ENCODE peak calls at places on chromosome 1, in four cellular contexts. D is fibroblast of lung, Y is mammary epithelial cell, I is GM23248. S is an unnamed sample.

GRCh38 chr1:23122023-23122738 is 46.5 kb downstream of the LUZP1 start:
- DNase-seq in Y (no peak), D (peak), I (peak), S (no peak)

GRCh38 chr1:228781161-228781771 is 46.0 kb downstream of the RHOU start:
- DNase-seq in Y (no peak), D (no peak), I (peak), S (no peak)

GRCh38 chr1:156212130-156212529 is 677 bp upstream of the PMF1 start:
- DNase-seq in D (no peak), Y (no peak), I (no peak), S (no peak)

GRCh38 chr1:150553392-150554085 is 4.3 kb downstream of the ADAMTSL4 start:
- DNase-seq in Y (no peak), I (no peak), D (no peak), S (no peak)

GRCh38 chr1:88982055-88982454 is 10.4 kb downstream of the KYAT3 start:
- DNase-seq in I (peak), D (peak), Y (peak), S (no peak)

GRCh38 chr1:110477041-110477440 is 26.1 kb downstream of the PROK1 start:
- DNase-seq in I (peak), Y (peak), D (peak), S (peak)

GRCh38 chr1:94970783-94971182 is 43.9 kb upstream of the CNN3 start:
- DNase-seq in Y (no peak), D (no peak), I (peak), S (no peak)

GRCh38 chr1:238377280-238377919 is 486.7 kb upstream of the ZP4 start:
- DNase-seq in D (no peak), Y (no peak), I (no peak), S (no peak)

GRCh38 chr1:84772428-84772943 is 82.2 kb upstream of the SSX2IP start:
- DNase-seq in D (peak), I (peak), Y (peak), S (no peak)

GRCh38 chr1:27752372-27752771 is 20.6 kb upstream of the STX12 start:
- DNase-seq in Y (no peak), I (no peak), D (no peak), S (no peak)

GRCh38 chr1:228884196-228884595 is 148.9 kb downstream of the RHOU start:
- DNase-seq in D (no peak), I (no peak), Y (no peak), S (no peak)

GRCh38 chr1:228838717-228839500 is 103.6 kb downstream of the RHOU start:
- DNase-seq in I (no peak), D (peak), Y (no peak), S (no peak)

GRCh38 chr1:200258447-200259375 is 151.1 kb downstream of the ZNF281 start:
- DNase-seq in Y (peak), I (peak), D (no peak), S (no peak)

GRCh38 chr1:173082913-173083312 is 32.2 kb upstream of the TNFSF18 start:
- DNase-seq in D (no peak), I (no peak), Y (no peak), S (no peak)

GRCh38 chr1:32743380-32744062 is 41.0 kb upstream of the SYNC start:
- DNase-seq in I (peak), Y (no peak), D (no peak), S (no peak)

GRCh38 chr1:219422811-219423598 is 189.9 kb downstream of the ZC3H11B start:
- DNase-seq in D (peak), Y (peak), I (peak), S (no peak)

GRCh38 chr1:30339866-30340265 is 383.5 kb downstream of the MATN1 start:
- DNase-seq in D (no peak), Y (no peak), I (no peak), S (no peak)

GRCh38 chr1:186559601-186560116 is 98.7 kb upstream of the PDC start:
- DNase-seq in Y (peak), D (peak), I (peak), S (peak)

GRCh38 chr1:188188317-188188716 is 1359.6 kb downstream of the PLA2G4A start:
- DNase-seq in D (no peak), I (no peak), Y (no peak), S (no peak)

GRCh38 chr1:4664095-4664494 is 9.7 kb downstream of the AJAP1 start:
- DNase-seq in Y (no peak), D (no peak), I (no peak), S (no peak)

GRCh38 chr1:33383489-33383888 is 47.4 kb downstream of the PHC2 start:
- DNase-seq in I (no peak), Y (no peak), D (no peak), S (no peak)

GRCh38 chr1:32341186-32341757 is 5.2 kb upstream of the MARCKSL1 start:
- DNase-seq in Y (no peak), D (no peak), I (no peak), S (no peak)

GRCh38 chr1:20153000-20153418 is 13.9 kb downstream of the PLA2G2F start:
- DNase-seq in I (peak), D (peak), Y (no peak), S (no peak)

GRCh38 chr1:84698718-84699117 is 8.5 kb upstream of the SSX2IP start:
- DNase-seq in I (peak), D (peak), Y (peak), S (peak)

GRCh38 chr1:222975472-222976122 is 160.8 kb downstream of the DISP1 start:
- DNase-seq in Y (no peak), D (peak), I (peak), S (no peak)

GRCh38 chr1:246793331-246793890 is 69.2 kb downstream of the SCCPDH start:
- DNase-seq in D (no peak), I (no peak), Y (no peak), S (no peak)

GRCh38 chr1:59422921-59423575 is 126.2 kb downstream of the FGGY start:
- DNase-seq in Y (no peak), D (no peak), I (peak), S (no peak)

GRCh38 chr1:167453156-167453555 is 65.2 kb downstream of the CD247 start:
- DNase-seq in Y (no peak), D (no peak), I (no peak), S (no peak)

GRCh38 chr1:41578712-41579335 is 94.3 kb upstream of the EDN2 start:
- DNase-seq in I (peak), D (peak), Y (no peak), S (no peak)

GRCh38 chr1:217117973-217118465 is 394.8 kb upstream of the ESRRG start:
- DNase-seq in Y (peak), D (no peak), I (no peak), S (no peak)

GRCh38 chr1:185108324-185108723 is 48.4 kb downstream of the TRMT1L start:
- DNase-seq in D (peak), Y (no peak), I (peak), S (no peak)

GRCh38 chr1:113191579-113192076 is 118.6 kb downstream of the LRIG2 start:
- DNase-seq in I (peak), D (peak), Y (peak), S (no peak)

DNA sequence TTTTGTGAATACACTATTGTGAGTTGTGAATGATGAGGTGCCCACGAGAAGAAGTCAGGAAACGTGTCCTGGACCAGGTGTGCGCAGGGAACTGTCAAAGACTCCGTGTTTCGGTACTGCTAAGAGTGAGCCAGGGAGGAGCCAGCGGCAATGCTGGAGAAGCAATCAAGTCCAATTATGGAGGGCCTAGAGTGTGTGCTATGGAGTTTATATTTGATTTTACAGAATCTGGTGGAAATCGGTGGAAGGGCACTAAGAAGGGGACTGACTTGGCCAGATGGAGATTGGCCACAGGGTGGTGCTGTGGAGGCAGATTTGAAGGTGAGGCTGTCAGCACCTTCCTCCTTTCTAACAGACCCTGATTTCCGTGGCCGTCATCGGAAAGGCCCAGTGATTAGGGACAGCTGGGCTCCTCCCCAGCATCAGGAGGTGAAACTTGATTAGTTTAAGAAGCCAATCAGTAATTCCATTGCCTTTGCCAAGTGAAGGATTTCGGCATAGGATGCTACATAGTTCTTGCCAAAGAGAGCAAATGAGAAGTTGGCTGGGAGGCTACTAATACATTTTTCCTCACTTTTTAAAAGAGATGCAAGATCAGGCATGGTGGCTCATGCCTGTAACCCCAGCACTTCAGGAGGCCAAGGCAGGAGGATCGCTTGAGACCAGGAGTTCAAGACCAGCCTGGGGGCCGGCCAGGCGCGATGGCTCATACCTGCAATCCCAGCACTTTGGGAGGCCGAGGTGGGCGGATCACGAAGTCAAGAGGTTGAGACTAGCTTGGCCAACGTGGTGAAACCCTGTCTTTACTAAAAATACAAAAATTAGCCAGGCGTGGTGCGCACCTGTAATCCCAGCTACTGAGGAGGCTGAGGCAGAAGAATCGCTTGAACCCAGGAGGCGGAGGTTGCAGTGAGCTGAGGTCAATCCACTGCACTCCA is 7.0 kb downstream of the PTCH2 start:
- DNase-seq in D (peak), Y (peak), I (peak), S (no peak)
- H3K4me3 ChIP-seq in D (no peak), Y (no peak), I (no peak), S (no peak)

GRCh38 chr1:67479146-67479891 is 49.1 kb upstream of the SERBP1 start:
- DNase-seq in I (peak), Y (peak), D (peak), S (no peak)
- H2AFZ ChIP-seq in I (peak), Y (peak), D (no peak), S (no peak)

GRCh38 chr1:202348005-202348508 is 442 bp upstream of the PPP1R12B start:
- DNase-seq in I (no peak), Y (no peak), D (no peak), S (no peak)
- H3K4me3 ChIP-seq in I (peak), Y (no peak), D (no peak), S (no peak)

GRCh38 chr1:180947901-180948311 is 35.2 kb downstream of the KIAA1614 start:
- DNase-seq in Y (no peak), I (no peak), D (no peak), S (no peak)

GRCh38 chr1:180948357-180948756 is 35.7 kb downstream of the KIAA1614 start:
- DNase-seq in Y (no peak), I (no peak), D (peak), S (no peak)

GRCh38 chr1:180945551-180945950 is 32.9 kb downstream of the KIAA1614 start:
- DNase-seq in D (no peak), I (no peak), Y (no peak), S (no peak)

GRCh38 chr1:180946056-180946455 is 33.4 kb downstream of the KIAA1614 start:
- DNase-seq in D (no peak), I (no peak), Y (no peak), S (no peak)

DNA sequence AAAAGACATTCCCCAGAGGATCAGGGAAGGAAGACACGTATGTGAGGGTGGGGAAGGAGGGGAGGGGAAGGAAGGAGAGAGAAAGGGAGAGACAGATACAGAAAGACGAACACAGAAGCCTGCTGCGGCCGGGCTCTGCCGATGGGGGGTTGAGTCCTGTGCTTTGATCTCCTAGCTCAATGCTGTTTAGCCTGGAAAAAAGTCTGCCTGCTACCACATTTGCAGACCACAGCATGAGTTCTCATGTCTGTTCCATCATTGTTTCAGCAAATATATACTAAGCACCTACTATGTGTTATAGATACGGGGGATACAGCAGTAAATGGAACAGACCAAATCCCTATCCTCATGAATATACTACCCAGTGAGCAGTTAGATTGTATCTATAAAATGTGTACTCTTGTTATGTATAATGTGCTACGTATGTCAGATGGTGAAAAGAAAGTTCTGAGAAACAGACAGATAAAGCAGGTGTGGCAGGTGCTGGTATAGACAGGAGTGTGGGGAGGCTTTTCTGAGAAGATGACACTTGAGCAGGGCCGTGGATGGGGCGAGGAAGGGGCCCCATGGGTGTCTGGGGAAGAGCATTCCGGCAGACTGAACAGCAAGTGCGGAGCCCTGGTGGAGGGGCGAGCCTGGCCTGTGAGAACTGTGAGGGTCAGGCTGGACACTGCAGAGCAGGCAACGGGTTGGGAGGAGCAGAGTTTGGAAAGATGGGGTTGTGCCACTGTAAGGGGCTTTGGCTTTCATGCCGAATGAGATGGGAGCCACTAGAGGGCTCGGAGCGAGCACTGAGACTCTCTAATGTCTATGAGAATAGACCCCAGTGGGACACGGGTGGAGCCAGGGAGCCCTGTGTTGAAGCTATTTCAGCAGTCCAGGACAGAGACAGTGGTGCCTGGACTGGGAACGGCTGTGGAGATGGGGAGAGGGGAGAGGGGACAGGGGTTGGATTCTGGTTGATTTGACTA is 34.1 kb downstream of the KIAA1614 start:
- DNase-seq in I (no peak), D (no peak), Y (no peak), S (no peak)
- H2AFZ ChIP-seq in I (no peak), D (no peak), Y (no peak), S (no peak)

DNA sequence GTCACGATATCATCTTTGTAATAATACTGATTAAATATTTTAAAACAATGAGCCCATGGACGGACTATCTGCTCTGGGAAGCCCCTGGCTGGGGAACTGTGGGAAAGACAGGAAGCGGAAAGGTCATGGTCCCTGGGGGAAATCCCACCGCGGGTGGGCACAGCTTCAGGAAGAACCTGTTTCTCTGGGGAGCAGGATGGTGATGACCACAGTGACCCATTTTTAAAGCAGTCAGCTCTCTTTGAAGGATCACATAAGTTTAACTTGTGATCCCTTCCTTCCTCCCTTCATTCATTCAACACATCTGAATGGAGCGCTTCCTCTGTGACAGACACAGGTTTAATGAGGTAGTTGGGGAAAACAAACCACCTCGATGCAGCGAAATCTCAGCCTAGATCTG is 73.0 kb downstream of the DHRS3 start:
- DNase-seq in Y (no peak), I (no peak), D (no peak), S (no peak)
- H3K4me3 ChIP-seq in Y (no peak), I (no peak), D (no peak), S (no peak)

DNA sequence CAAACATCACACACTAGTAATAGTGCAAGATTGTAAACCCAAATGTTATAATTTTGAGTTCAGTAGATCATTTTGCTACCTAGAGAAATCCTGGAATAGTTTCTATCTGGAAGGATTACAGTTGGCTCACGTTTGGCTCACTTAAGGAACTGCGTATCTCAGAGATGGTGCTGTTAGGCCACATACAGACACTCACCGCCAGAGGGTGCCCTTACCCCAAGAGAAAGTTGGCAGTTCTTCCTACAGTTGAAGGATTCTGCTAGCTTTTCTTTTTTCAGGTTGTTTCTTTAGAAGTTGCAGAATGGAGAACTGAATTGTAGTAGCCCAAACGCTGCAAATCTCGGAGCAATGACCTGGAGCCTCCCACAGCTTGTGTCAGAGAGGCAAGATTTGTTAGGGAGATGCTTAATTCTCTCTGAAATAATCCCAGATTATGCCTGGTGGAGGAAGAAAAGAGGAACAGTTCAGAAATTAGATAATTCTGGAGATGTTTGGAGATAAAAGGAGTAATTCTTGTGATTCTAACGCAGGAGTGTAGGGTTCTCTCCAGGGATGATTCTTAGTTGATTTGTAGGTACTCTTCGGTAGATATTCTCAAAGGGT is 87.9 kb upstream of the PAPPA2 start:
- DNase-seq in I (peak), D (peak), Y (peak), S (peak)
- H2AFZ ChIP-seq in I (no peak), D (no peak), Y (no peak), S (no peak)

DNA sequence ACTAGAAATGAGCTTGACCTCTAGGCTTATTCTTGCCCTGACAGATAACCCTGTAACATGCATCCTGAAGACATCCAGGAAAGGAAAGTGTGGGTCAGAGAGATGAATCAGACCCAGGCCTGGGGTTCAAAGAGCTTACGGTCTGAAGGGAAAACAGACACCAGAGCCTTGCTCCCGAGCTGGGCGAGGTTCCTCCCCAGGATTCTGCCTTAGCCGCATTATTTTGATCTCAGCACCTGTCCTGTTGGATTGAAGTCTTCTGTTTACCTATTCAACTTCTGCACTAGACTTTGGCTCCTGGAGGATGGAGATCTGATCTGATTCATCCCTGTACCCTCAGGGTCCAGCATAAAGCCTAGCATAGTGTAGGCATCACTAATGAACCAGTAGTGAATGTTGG is 1.9 kb downstream of the CYP4B1 start:
- DNase-seq in I (no peak), Y (no peak), D (no peak), S (no peak)
- H3K4me3 ChIP-seq in I (no peak), Y (no peak), D (no peak), S (no peak)

GRCh38 chr1:178649582-178650350 is 75.3 kb upstream of the RALGPS2 start:
- DNase-seq in D (peak), Y (no peak), I (no peak), S (no peak)

GRCh38 chr1:178653091-178653490 is 72.0 kb upstream of the RALGPS2 start:
- DNase-seq in I (peak), Y (peak), D (peak), S (peak)

GRCh38 chr1:178650950-178651461 is 74.0 kb upstream of the RALGPS2 start:
- DNase-seq in Y (no peak), I (peak), D (no peak), S (no peak)

GRCh38 chr1:178652506-178652905 is 72.5 kb upstream of the RALGPS2 start:
- DNase-seq in Y (no peak), D (no peak), I (no peak), S (no peak)

GRCh38 chr1:178651742-178652141 is 73.3 kb upstream of the RALGPS2 start:
- DNase-seq in D (peak), I (no peak), Y (no peak), S (no peak)
- H2AFZ ChIP-seq in D (peak), I (peak), Y (no peak), S (no peak)

GRCh38 chr1:86914635-86914997 is at the start of gene HS2ST1:
- DNase-seq in Y (no peak), I (no peak), D (no peak), S (no peak)

GRCh38 chr1:86914998-86915736 is 732 bp downstream of the HS2ST1 start:
- DNase-seq in I (peak), Y (peak), D (peak), S (no peak)

GRCh38 chr1:86913896-86914634 is at the start of gene SELENOF:
- DNase-seq in I (peak), Y (peak), D (peak), S (peak)

GRCh38 chr1:86915737-86916235 is 1.4 kb downstream of the HS2ST1 start:
- DNase-seq in D (no peak), Y (peak), I (peak), S (no peak)

GRCh38 chr1:86916752-86917151 is 2.3 kb downstream of the HS2ST1 start:
- DNase-seq in I (no peak), Y (no peak), D (no peak), S (no peak)
- H3K4me3 ChIP-seq in I (no peak), Y (peak), D (peak), S (no peak)

S was measured in keratinocyte.